ENCODE peak calls at places on chromosomes 12 and 14, in nine cellular contexts. H is PC-3, E is HCT116, I is GM23338, J is neural progenitor cell, M is OCI-LY7, T is SK-N-SH, P is hepatocyte, B is MM.1S. L is an unnamed sample.

GRCh38 chr12:57489157-57489641 is 1.3 kb downstream of the MARS1 start:
- DNase-seq in P (no peak), H (no peak), B (no peak), I (no peak), T (no peak), J (no peak), M (no peak), E (no peak), L (peak; percentile 62)

GRCh38 chr14:31877333-31877798 is 199.7 kb upstream of the ARHGAP5 start:
- DNase-seq in T (no peak), E (no peak), P (no peak), B (no peak), H (no peak), M (no peak), J (no peak), I (no peak), L (peak; percentile 25)

GRCh38 chr12:103441437-103442186 is 54.2 kb downstream of the C12orf42 start:
- DNase-seq in J (no peak), M (peak; percentile 92), P (no peak), H (no peak), I (no peak), T (no peak), B (peak; percentile 86), E (no peak), L (no peak)

GRCh38 chr14:31479026-31479425 is 8.8 kb downstream of the GPR33 start:
- DNase-seq in T (no peak), J (no peak), B (no peak), M (no peak), H (no peak), E (no peak), I (no peak), P (no peak), L (no peak)

GRCh38 chr14:58663494-58664111 is 25.8 kb downstream of the DACT1 start:
- DNase-seq in B (no peak), J (no peak), T (peak; percentile 24), H (no peak), M (no peak), I (peak; percentile 38), P (peak; percentile 21), E (no peak), L (peak; percentile 71)

GRCh38 chr12:26113194-26113654 is 11.6 kb downstream of the BHLHE41 start:
- DNase-seq in T (no peak), I (peak; percentile 51), M (no peak), H (peak; percentile 46), B (peak; percentile 44), E (no peak), J (peak; percentile 41), P (no peak), L (peak; percentile 11)

GRCh38 chr12:107379852-107380567 is 286.7 kb upstream of the CRY1 start:
- DNase-seq in J (no peak), E (peak; percentile 39), T (no peak), I (no peak), P (peak; percentile 51), H (peak; percentile 89), M (no peak), B (no peak), L (peak; percentile 69)

GRCh38 chr12:95248604-95249355 is 31.2 kb downstream of the VEZT start:
- DNase-seq in M (no peak), E (no peak), B (no peak), J (peak; percentile 5), I (peak; percentile 28), H (no peak), P (no peak), T (peak; percentile 46), L (no peak)

GRCh38 chr12:66587912-66588311 is 91.0 kb downstream of the GRIP1 start:
- DNase-seq in M (no peak), J (no peak), H (peak; percentile 82), I (no peak), P (no peak), B (peak; percentile 40), T (no peak), E (no peak), L (no peak)

GRCh38 chr14:23567186-23568020 is at the start of gene AP1G2:
- DNase-seq in M (peak; percentile 90), T (peak; percentile 92), H (peak; percentile 78), E (peak; percentile 73), I (peak; percentile 94), P (peak; percentile 96), B (peak; percentile 77), J (peak; percentile 84), L (peak; percentile 64)

GRCh38 chr14:61765225-61765943 is 3.2 kb downstream of the SNAPC1 start:
- DNase-seq in B (no peak), J (no peak), H (peak; percentile 88), I (no peak), T (no peak), M (no peak), P (no peak), E (no peak), L (peak; percentile 4)

GRCh38 chr14:39430762-39431415 is 1.3 kb downstream of the FBXO33 start:
- DNase-seq in B (no peak), J (no peak), M (peak; percentile 8), E (no peak), T (no peak), I (no peak), H (no peak), P (no peak), L (peak; percentile 62)

GRCh38 chr12:122205590-122205925 is 2.0 kb downstream of the B3GNT4 start:
- DNase-seq in T (no peak), B (no peak), E (no peak), J (no peak), P (no peak), I (no peak), M (no peak), H (no peak), L (peak; percentile 20)

GRCh38 chr14:86333506-86333905 is 803.6 kb downstream of the FLRT2 start:
- DNase-seq in J (no peak), P (no peak), B (no peak), M (no peak), E (no peak), H (no peak), T (no peak), I (no peak), L (no peak)

GRCh38 chr12:1932264-1932777 is 13.9 kb upstream of the CACNA2D4 start:
- DNase-seq in P (peak; percentile 58), M (no peak), B (no peak), E (no peak), J (no peak), I (no peak), T (peak; percentile 86), H (no peak), L (peak; percentile 53)

GRCh38 chr12:11186837-11187236 is at the start of gene TAS2R42:
- DNase-seq in J (no peak), I (no peak), P (no peak), B (no peak), M (no peak), E (no peak), H (no peak), T (no peak), L (no peak)

GRCh38 chr12:45695035-45695434 is 34.5 kb upstream of the ARID2 start:
- DNase-seq in I (no peak), H (no peak), T (no peak), M (no peak), J (no peak), E (no peak), B (no peak), P (no peak), L (no peak)

GRCh38 chr14:85798852-85799251 is 268.9 kb downstream of the FLRT2 start:
- DNase-seq in I (no peak), B (no peak), M (no peak), J (no peak), E (no peak), T (no peak), P (no peak), H (peak; percentile 2), L (no peak)

GRCh38 chr12:30440826-30441602 is 254.7 kb downstream of the IPO8 start:
- DNase-seq in J (peak; percentile 57), E (peak; percentile 43), P (peak; percentile 55), I (peak; percentile 79), T (peak; percentile 42), B (no peak), M (peak; percentile 2), H (peak; percentile 46), L (peak; percentile 53)
- TF ChIP-seq EZH2phosphoT487 in J (no peak), E (no peak), P (no peak), I (no peak), T (no peak), B (no peak), M (no peak), H (no peak), L (no peak)

GRCh38 chr12:123715151-123715676 is 3.1 kb downstream of the ATP6V0A2 start:
- DNase-seq in E (no peak), B (no peak), P (no peak), I (no peak), H (no peak), J (no peak), M (no peak), T (no peak), L (peak; percentile 21)

GRCh38 chr12:123714302-123714627 is 2.1 kb downstream of the ATP6V0A2 start:
- DNase-seq in I (no peak), E (no peak), J (no peak), B (no peak), H (no peak), M (no peak), P (no peak), T (no peak), L (no peak)

GRCh38 chr12:123707466-123707865 is 4.7 kb upstream of the ATP6V0A2 start:
- DNase-seq in H (no peak), I (no peak), M (no peak), P (no peak), J (no peak), E (no peak), T (no peak), B (no peak), L (no peak)

GRCh38 chr12:123713398-123714301 is 1.5 kb downstream of the ATP6V0A2 start:
- DNase-seq in I (no peak), T (peak; percentile 27), B (peak; percentile 38), E (no peak), M (peak; percentile 39), H (peak; percentile 29), P (peak; percentile 46), J (no peak), L (peak; percentile 48)

GRCh38 chr12:123712780-123713319 is 697 bp downstream of the ATP6V0A2 start:
- DNase-seq in I (no peak), J (no peak), P (no peak), E (no peak), H (no peak), M (no peak), T (no peak), B (no peak), L (peak; percentile 45)
- H3K27ac ChIP-seq in I (peak overlapping the region; percentile 45), J (no peak overlapping the region), P (peak overlapping the region; percentile 56), E (peak overlapping the region; percentile 72), H (no peak overlapping the region), M (peak overlapping the region; percentile 33), T (no peak overlapping the region), B (no peak overlapping the region), L (peak overlapping the region; percentile 14)

GRCh38 chr14:53190938-53191337 is 37.8 kb upstream of the DDHD1 start:
- DNase-seq in P (no peak), J (no peak), E (no peak), B (no peak), I (no peak), T (no peak), M (no peak), H (peak; percentile 39), L (peak; percentile 28)
- TF ChIP-seq EZH2phosphoT487 in P (no peak), J (no peak), E (no peak), B (no peak), I (no peak), T (no peak), M (no peak), H (no peak), L (no peak)

DNA sequence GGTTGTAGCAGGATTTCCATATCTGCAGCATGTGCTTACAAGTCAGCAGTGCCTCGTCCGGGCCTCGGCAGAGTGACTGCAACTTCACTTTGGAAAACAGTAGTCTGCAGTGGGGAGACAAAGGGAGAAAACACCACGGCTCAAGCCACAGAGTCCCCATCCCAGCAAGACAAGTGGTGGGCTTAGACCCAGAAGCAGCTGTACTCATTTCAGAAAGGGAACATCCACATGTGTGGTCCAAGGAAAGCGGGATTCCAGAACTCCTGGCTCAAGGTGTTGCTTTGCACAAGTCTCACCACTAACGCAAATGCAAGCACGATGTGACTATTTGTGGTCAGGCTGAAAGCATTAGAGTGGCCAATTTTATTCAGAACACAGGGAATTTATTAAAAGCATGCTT is 198.3 kb downstream of the TTC7B start:
- DNase-seq in I (no peak), M (no peak), T (no peak), E (no peak), B (no peak), J (no peak), P (no peak), H (no peak), L (no peak)
- H3K27ac ChIP-seq in I (no peak overlapping the region), M (no peak overlapping the region), T (no peak overlapping the region), E (no peak overlapping the region), B (no peak overlapping the region), J (no peak overlapping the region), P (no peak overlapping the region), H (no peak overlapping the region), L (no peak overlapping the region)

L was measured in GM23248.